ENCODE peak calls at places on chromosomes 4 and X, in six cellular contexts. I is tibial artery; Z is T-helper 9 cell; M is OCI-LY7; J is renal cortical epithelial cell; A is stimulated activated CD4-positive, alpha-beta T cell treated with anti-CD3 and anti-CD28 coated beads, Interleukin-4, amount 100 ng/mL, for 4 hours. Q is an unnamed sample.

GRCh38 chrX:130637591-130637990 is 235.8 kb downstream of the RBMX2 start:
- DNase-seq in I (no peak), Z (no peak), M (no peak), J (peak; percentile 17), A (no peak), Q (no peak)

GRCh38 chr4:113952452-113953029 is 26.9 kb downstream of the ARSJ start:
- DNase-seq in I (no peak), Z (no peak), M (peak; percentile 50), J (peak; percentile 65), A (peak; percentile 2), Q (no peak)

GRCh38 chrX:9416562-9417319 is 48.1 kb upstream of the TBL1X start:
- DNase-seq in I (peak; percentile 71), Z (no peak), M (no peak), J (no peak), A (no peak), Q (no peak)

GRCh38 chr4:44016582-44017421 is 431.8 kb downstream of the KCTD8 start:
- DNase-seq in I (no peak), Z (no peak), M (no peak), J (no peak), A (no peak), Q (no peak)

GRCh38 chr4:174450051-174450450 is 72.2 kb downstream of the HPGD start:
- DNase-seq in I (no peak), Z (no peak), M (no peak), J (peak; percentile 35), A (no peak), Q (no peak)

GRCh38 chr4:110793890-110794588 is 171.2 kb upstream of the PITX2 start:
- DNase-seq in I (no peak), Z (no peak), M (no peak), J (no peak), A (no peak), Q (no peak)

GRCh38 chrX:130246084-130246483 is 22.6 kb downstream of the ZNF280C start:
- DNase-seq in I (no peak), Z (no peak), M (no peak), J (no peak), A (no peak), Q (no peak)

GRCh38 chr4:105946771-105947170 is 51.5 kb downstream of the NPNT start:
- DNase-seq in I (no peak), Z (no peak), M (no peak), J (no peak), A (no peak), Q (no peak)

GRCh38 chrX:130786030-130786429 is 117.0 kb downstream of the ENOX2 start:
- DNase-seq in I (no peak), Z (no peak), M (no peak), J (no peak), A (no peak), Q (no peak)

GRCh38 chrX:115957862-115958490 is 212.6 kb upstream of the AGTR2 start:
- DNase-seq in I (no peak), Z (no peak), M (no peak), J (no peak), A (no peak), Q (no peak)

GRCh38 chr4:99629962-99630554 is 27.6 kb downstream of the C4orf54 start:
- DNase-seq in I (no peak), Z (no peak), M (no peak), J (no peak), A (no peak), Q (no peak)

GRCh38 chr4:123643691-123644090 is 247.1 kb downstream of the SPRY1 start:
- DNase-seq in I (no peak), Z (no peak), M (no peak), J (no peak), A (no peak), Q (no peak)

GRCh38 chr4:3465698-3466671 is 2.9 kb downstream of the DOK7 start:
- DNase-seq in I (no peak), Z (no peak), M (no peak), J (no peak), A (no peak), Q (no peak)

GRCh38 chr4:163473130-163473529 is 424 bp downstream of the TKTL2 start:
- DNase-seq in I (no peak), Z (no peak), M (no peak), J (no peak), A (no peak), Q (no peak)

GRCh38 chrX:39816871-39817731 is 280.7 kb downstream of the BCOR start:
- DNase-seq in I (no peak), Z (no peak), M (no peak), J (no peak), A (no peak), Q (no peak)

GRCh38 chrX:129597905-129598304 is 56.9 kb downstream of the APLN start:
- DNase-seq in I (no peak), Z (no peak), M (no peak), J (no peak), A (no peak), Q (no peak)